ENCODE peak calls at places on chromosome 2, in eight cellular contexts. P is stimulated activated CD4-positive, alpha-beta T cell treated with anti-CD3 and anti-CD28 coated beads, TNF-alpha, amount 100 ng/mL, for 4 hours; D is iris pigment epithelial cell; H is AG20443; R is ureter; C is AG04450; Y is activated T-cell treated with anti-CD3 and anti-CD28 coated beads for 1 hour; B is NCI-H1092 treated with DMSO at 0.1 percent for 48 hours. T is an unnamed sample.

GRCh38 chr2:76270356-76270755 is 559.6 kb upstream of the GCFC2 start:
- DNase-seq in P (no peak), D (no peak), H (no peak), R (no peak), C (no peak), Y (no peak), B (no peak), T (no peak)

GRCh38 chr2:25043241-25043867 is 1.5 kb downstream of the EFR3B start:
- DNase-seq in P (no peak), D (peak; percentile 92), H (peak; percentile 77), R (no peak), C (peak; percentile 49), Y (peak; percentile 22), B (no peak), T (no peak)

GRCh38 chr2:145807978-145808377 is 1288.1 kb upstream of the ZEB2 start:
- DNase-seq in P (no peak), D (peak; percentile 16), H (peak; percentile 11), R (no peak), C (no peak), Y (no peak), B (no peak), T (no peak)

GRCh38 chr2:236600892-236601291 is 31.3 kb downstream of the ACKR3 start:
- DNase-seq in P (no peak), D (no peak), H (no peak), R (no peak), C (no peak), Y (no peak), B (peak; percentile 44), T (peak; percentile 86)

GRCh38 chr2:156181208-156181607 is 151.3 kb downstream of the NR4A2 start:
- DNase-seq in P (no peak), D (no peak), H (no peak), R (no peak), C (no peak), Y (no peak), B (no peak), T (no peak)

GRCh38 chr2:75515584-75516368 is 45.0 kb downstream of the EVA1A start:
- DNase-seq in P (no peak), D (no peak), H (no peak), R (no peak), C (no peak), Y (no peak), B (no peak), T (no peak)

GRCh38 chr2:5915926-5916325 is 223.7 kb downstream of the SOX11 start:
- DNase-seq in P (no peak), D (no peak), H (no peak), R (no peak), C (peak; percentile 16), Y (no peak), B (peak; percentile 8), T (no peak)

GRCh38 chr2:196566969-196567666 is 72.4 kb upstream of the CCDC150 start:
- DNase-seq in P (no peak), D (no peak), H (peak; percentile 41), R (no peak), C (no peak), Y (no peak), B (peak; percentile 10), T (no peak)

GRCh38 chr2:207257291-207258190 is 91.8 kb upstream of the KLF7 start:
- DNase-seq in P (no peak), D (no peak), H (no peak), R (no peak), C (no peak), Y (no peak), B (peak; percentile 5), T (no peak)

GRCh38 chr2:207459990-207460757 is 69.6 kb upstream of the CREB1 start:
- DNase-seq in P (no peak), D (no peak), H (no peak), R (no peak), C (no peak), Y (no peak), B (no peak), T (no peak)

GRCh38 chr2:72669121-72669520 is 156.7 kb downstream of the EXOC6B start:
- DNase-seq in P (no peak), D (peak; percentile 91), H (peak; percentile 72), R (no peak), C (peak; percentile 36), Y (no peak), B (no peak), T (no peak)

GRCh38 chr2:134278546-134278945 is 24.7 kb downstream of the MGAT5 start:
- DNase-seq in P (no peak), D (no peak), H (no peak), R (no peak), C (no peak), Y (no peak), B (no peak), T (no peak)

GRCh38 chr2:160472839-160473251 is 20.8 kb downstream of the RBMS1 start:
- DNase-seq in P (no peak), D (peak; percentile 78), H (no peak), R (no peak), C (peak; percentile 65), Y (no peak), B (peak; percentile 54), T (peak; percentile 64)

GRCh38 chr2:172826522-172826921 is 90.9 kb downstream of the RAPGEF4 start:
- DNase-seq in P (no peak), D (peak; percentile 49), H (no peak), R (no peak), C (no peak), Y (no peak), B (no peak), T (no peak)

GRCh38 chr2:150485114-150485870 is 2.2 kb downstream of the RND3 start:
- DNase-seq in P (no peak), D (peak; percentile 72), H (peak; percentile 55), R (peak; percentile 92), C (no peak), Y (no peak), B (peak; percentile 75), T (peak; percentile 70)

GRCh38 chr2:95284886-95285541 is 10.8 kb downstream of the PROM2 start:
- DNase-seq in P (no peak), D (no peak), H (no peak), R (no peak), C (no peak), Y (no peak), B (no peak), T (no peak)

GRCh38 chr2:108591163-108591562 is 56.9 kb downstream of the LIMS1 start:
- DNase-seq in P (no peak), D (no peak), H (no peak), R (no peak), C (no peak), Y (no peak), B (no peak), T (no peak)

GRCh38 chr2:75476778-75477177 is 84.0 kb downstream of the EVA1A start:
- DNase-seq in P (no peak), D (peak; percentile 77), H (peak; percentile 25), R (no peak), C (no peak), Y (no peak), B (no peak), T (no peak)

GRCh38 chr2:121170577-121170976 is 114.4 kb downstream of the TFCP2L1 start:
- DNase-seq in P (no peak), D (no peak), H (no peak), R (no peak), C (no peak), Y (no peak), B (no peak), T (no peak)

GRCh38 chr2:193810533-193810932 is 1615.8 kb upstream of the TMEFF2 start:
- DNase-seq in P (no peak), D (peak; percentile 24), H (no peak), R (no peak), C (no peak), Y (no peak), B (no peak), T (no peak)

GRCh38 chr2:46486441-46486840 is 7.1 kb downstream of the TMEM247 start:
- DNase-seq in P (no peak), D (no peak), H (no peak), R (no peak), C (no peak), Y (no peak), B (no peak), T (no peak)

GRCh38 chr2:241126771-241127202 is 22.5 kb downstream of the PASK start:
- DNase-seq in P (no peak), D (no peak), H (no peak), R (no peak), C (no peak), Y (no peak), B (no peak), T (no peak)

GRCh38 chr2:211132586-211132985 is 576.2 kb downstream of the CPS1 start:
- DNase-seq in P (no peak), D (peak; percentile 83), H (peak; percentile 6), R (no peak), C (no peak), Y (no peak), B (no peak), T (no peak)

GRCh38 chr2:33521791-33522281 is 45.4 kb downstream of the RASGRP3 start:
- DNase-seq in P (no peak), D (peak; percentile 53), H (peak; percentile 42), R (no peak), C (no peak), Y (no peak), B (no peak), T (no peak)

GRCh38 chr2:207528980-207529329 is 807 bp upstream of the CREB1 start:
- DNase-seq in P (peak; percentile 45), D (peak; percentile 46), H (peak; percentile 49), R (no peak), C (no peak), Y (peak; percentile 50), B (no peak), T (no peak)

GRCh38 chr2:240912878-240913809 is 7.0 kb downstream of the CROCC2 start:
- DNase-seq in P (no peak), D (peak; percentile 27), H (no peak), R (no peak), C (no peak), Y (no peak), B (no peak), T (no peak)

GRCh38 chr2:172998547-172998946 is 77.1 kb upstream of the MAP3K20 start:
- DNase-seq in P (no peak), D (no peak), H (no peak), R (no peak), C (no peak), Y (no peak), B (no peak), T (no peak)

GRCh38 chr2:144137705-144138428 is 382.1 kb downstream of the ZEB2 start:
- DNase-seq in P (no peak), D (peak; percentile 79), H (peak; percentile 56), R (no peak), C (no peak), Y (no peak), B (no peak), T (no peak)

GRCh38 chr2:108884629-108885028 is 98.1 kb downstream of the CCDC138 start:
- DNase-seq in P (no peak), D (no peak), H (no peak), R (no peak), C (no peak), Y (no peak), B (no peak), T (peak; percentile 3)